ENCODE peak calls at places on chromosomes 3 and 15, in five cellular contexts. T is H9, X is mesendoderm, S is IMR-90, L is trophoblast cell. I is an unnamed sample.

GRCh38 chr3:30332196-30333021 is 274.0 kb upstream of the TGFBR2 start:
- DNase-seq in X (no peak), L (no peak), S (no peak), T (no peak), I (no peak)

GRCh38 chr3:64223809-64224570 is 1.3 kb downstream of the PRICKLE2 start:
- DNase-seq in T (no peak), X (no peak), L (no peak), S (peak), I (no peak)

GRCh38 chr15:69154026-69154425 is 6.4 kb upstream of the GLCE start:
- DNase-seq in L (no peak), T (no peak), X (no peak), S (peak), I (peak)

GRCh38 chr3:65961128-65961527 is 77.6 kb downstream of the MAGI1 start:
- DNase-seq in S (no peak), L (no peak), X (no peak), T (no peak), I (no peak)

GRCh38 chr3:58627580-58627894 is 39.0 kb downstream of the FAM3D start:
- DNase-seq in S (no peak), L (no peak), X (no peak), T (no peak), I (no peak)

GRCh38 chr3:33218446-33219174 is at the start of gene SUSD5:
- DNase-seq in T (peak), X (peak), L (no peak), S (peak), I (peak)

GRCh38 chr15:82105458-82106205 is 59.8 kb upstream of the MEX3B start:
- DNase-seq in X (peak), L (peak), T (peak), S (peak), I (peak)

GRCh38 chr3:53286727-53287412 is 31.0 kb upstream of the TKT start:
- DNase-seq in X (peak), T (peak), S (peak), L (no peak), I (peak)

GRCh38 chr3:171646357-171647133 is 163.7 kb downstream of the PLD1 start:
- DNase-seq in L (peak), X (peak), S (peak), T (no peak), I (peak)

GRCh38 chr15:49495993-49496747 is 73.1 kb downstream of the FGF7 start:
- DNase-seq in T (no peak), S (peak), L (no peak), X (no peak), I (peak)

GRCh38 chr15:41417418-41417811 is 520 bp downstream of the RTF1 start:
- DNase-seq in X (peak), L (peak), T (peak), S (peak), I (peak)

GRCh38 chr3:16885948-16886683 is 1.4 kb downstream of the PLCL2 start:
- DNase-seq in S (no peak), X (no peak), L (no peak), T (no peak), I (no peak)

GRCh38 chr3:46184469-46184868 is 23.6 kb downstream of the CCR1 start:
- DNase-seq in T (no peak), X (no peak), S (peak), L (no peak), I (peak)

GRCh38 chr3:100782906-100783305 is 73.6 kb downstream of the TFG start:
- DNase-seq in T (no peak), S (peak), X (no peak), L (no peak), I (no peak)

GRCh38 chr3:194865595-194865994 is 179.9 kb downstream of the FAM43A start:
- DNase-seq in S (no peak), L (no peak), T (no peak), X (no peak), I (no peak)

GRCh38 chr3:194869482-194870169 is 183.9 kb downstream of the FAM43A start:
- DNase-seq in T (no peak), S (peak), X (no peak), L (no peak), I (peak)

GRCh38 chr3:194865081-194865480 is 179.4 kb downstream of the FAM43A start:
- DNase-seq in S (no peak), L (no peak), X (no peak), T (no peak), I (no peak)

GRCh38 chr3:194868831-194869230 is 183.1 kb downstream of the FAM43A start:
- DNase-seq in L (no peak), S (no peak), T (no peak), X (no peak), I (no peak)

GRCh38 chr3:194867270-194867983 is 181.7 kb downstream of the FAM43A start:
- DNase-seq in S (no peak), T (no peak), X (no peak), L (no peak), I (peak)
- H2BK120ac ChIP-seq in S (no peak), T (no peak), X (no peak), L (no peak), I (no peak)

GRCh38 chr3:8581806-8582436 is 62.7 kb downstream of the SSUH2 start:
- DNase-seq in T (no peak), X (no peak), S (peak), L (no peak), I (no peak)
- H2BK120ac ChIP-seq in T (no peak), X (no peak), S (peak), L (no peak), I (no peak)

GRCh38 chr3:28240440-28240839 is 979 bp upstream of the CMC1 start:
- DNase-seq in L (no peak), S (no peak), X (peak), T (peak), I (no peak)

GRCh38 chr3:28243424-28244106 is 2.1 kb downstream of the CMC1 start:
- DNase-seq in X (peak), T (no peak), L (peak), S (no peak), I (no peak)

GRCh38 chr3:28239108-28239507 is 2.3 kb upstream of the CMC1 start:
- DNase-seq in S (no peak), L (no peak), X (no peak), T (no peak), I (no peak)

GRCh38 chr3:28242519-28242918 is 1.1 kb downstream of the CMC1 start:
- DNase-seq in S (no peak), X (no peak), L (no peak), T (no peak), I (no peak)

GRCh38 chr3:28241221-28242160 is at the start of gene CMC1:
- DNase-seq in X (peak), L (peak), S (peak), T (peak), I (peak)
- H2BK120ac ChIP-seq in X (no peak), L (peak), S (no peak), T (no peak), I (peak)

GRCh38 chr15:92638291-92638708 is 17.3 kb downstream of the FAM174B start:
- DNase-seq in L (no peak), S (peak), X (no peak), T (no peak), I (peak)
- H2BK120ac ChIP-seq in L (no peak), S (no peak), X (no peak), T (no peak), I (no peak)

DNA sequence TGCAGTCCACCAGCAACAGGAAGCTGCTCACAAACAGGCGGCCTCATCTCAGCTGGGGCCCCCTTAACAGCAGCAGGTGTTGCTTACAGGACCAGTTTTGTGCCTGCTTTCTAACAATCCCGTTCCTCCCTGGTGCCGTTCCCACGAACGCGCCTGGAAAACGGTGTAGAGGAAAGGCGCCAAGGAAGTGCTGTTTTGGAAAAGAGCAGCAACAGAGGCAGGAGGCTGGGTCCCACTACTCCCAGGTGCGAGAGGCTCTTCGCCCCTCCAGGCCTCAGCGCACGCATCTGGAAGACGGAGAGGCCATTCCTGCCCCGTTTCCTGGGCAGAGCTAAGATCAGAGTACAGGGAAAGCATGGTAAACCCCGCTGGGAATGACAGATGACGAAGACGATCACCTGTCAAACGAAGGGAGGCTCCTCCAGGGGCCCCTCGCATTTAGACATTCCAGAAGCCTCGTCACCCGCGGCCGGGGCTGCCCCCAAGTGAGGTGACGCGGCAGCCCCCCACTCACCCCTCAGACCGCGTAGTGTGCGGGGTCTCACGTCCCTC is 603 bp downstream of the SCAPER start:
- DNase-seq in X (peak), T (peak), S (peak), L (peak), I (peak)
- H2BK120ac ChIP-seq in X (no peak), T (no peak), S (peak), L (peak), I (peak)